ENCODE peak calls at places on chromosomes 1 and 21, in six cellular contexts. E is stomach, L is sigmoid colon, A is K562, N is GM12878, D is suprapubic skin. O is an unnamed sample. For H3K9me3, the result is how much of the 10 kb centered on the place peaks cover.

GRCh38 chr1:21508580-21509350 is 458 bp upstream of the ALPL start:
- DNase-seq in L (no peak), E (peak), N (no peak), D (no peak), A (peak), O (no peak)

GRCh38 chr1:228830185-228830953 is 95.1 kb downstream of the RHOU start:
- DNase-seq in N (no peak), A (no peak), L (peak), D (no peak), E (peak), O (no peak)

GRCh38 chr1:29675481-29676263 is 439.4 kb downstream of the PTPRU start:
- DNase-seq in E (peak), N (no peak), L (no peak), A (no peak), D (peak), O (peak)

GRCh38 chr1:43454270-43455011 is 710 bp upstream of the HYI start:
- DNase-seq in A (peak), L (peak), N (peak), E (peak), D (peak), O (peak)

GRCh38 chr1:55476445-55477015 is 261.4 kb upstream of the USP24 start:
- DNase-seq in L (no peak), A (no peak), D (no peak), N (no peak), E (no peak), O (no peak)

GRCh38 chr1:111214086-111214801 is 13.3 kb upstream of the CHI3L2 start:
- DNase-seq in A (no peak), E (no peak), L (no peak), D (no peak), N (peak), O (peak)

GRCh38 chr1:217617120-217617519 is 13.8 kb downstream of the GPATCH2 start:
- DNase-seq in L (no peak), E (no peak), D (no peak), A (no peak), N (no peak), O (no peak)

GRCh38 chr1:9331558-9332346 is 39.1 kb downstream of the SPSB1 start:
- DNase-seq in D (no peak), A (no peak), E (no peak), L (no peak), N (no peak), O (no peak)

GRCh38 chr1:198416276-198416675 is 124.2 kb downstream of the ATP6V1G3 start:
- DNase-seq in A (no peak), D (no peak), L (no peak), N (no peak), E (no peak), O (no peak)

GRCh38 chr1:166908942-166909341 is 32.9 kb upstream of the TADA1 start:
- DNase-seq in D (no peak), L (no peak), A (no peak), E (no peak), N (no peak), O (no peak)

GRCh38 chr1:242523282-242523967 is 1.1 kb downstream of the PLD5 start:
- DNase-seq in D (no peak), L (no peak), E (no peak), A (no peak), N (no peak), O (no peak)

GRCh38 chr1:27153549-27153886 is 1.4 kb downstream of the SLC9A1 start:
- DNase-seq in N (no peak), A (no peak), E (no peak), D (no peak), L (no peak), O (no peak)

GRCh38 chr1:50109647-50110075 is 941 bp downstream of the ELAVL4 start:
- DNase-seq in E (no peak), N (no peak), D (no peak), A (no peak), L (no peak), O (no peak)

GRCh38 chr1:236348071-236348470 is 46.0 kb upstream of the EDARADD start:
- DNase-seq in N (no peak), D (no peak), E (no peak), L (no peak), A (no peak), O (peak)

GRCh38 chr1:97433520-97434175 is 487.2 kb downstream of the DPYD start:
- DNase-seq in N (no peak), L (no peak), E (no peak), D (no peak), A (no peak), O (no peak)

GRCh38 chr1:71698186-71698585 is 584.2 kb downstream of the NEGR1 start:
- DNase-seq in L (no peak), A (no peak), N (no peak), D (no peak), E (no peak), O (no peak)

GRCh38 chr1:53678948-53679825 is 59.8 kb downstream of the GLIS1 start:
- DNase-seq in D (no peak), N (no peak), E (no peak), L (no peak), A (no peak), O (no peak)
- TF ChIP-seq POLR2AphosphoS5 in D (no peak), N (no peak), E (no peak), L (no peak), A (no peak), O (peak)

DNA sequence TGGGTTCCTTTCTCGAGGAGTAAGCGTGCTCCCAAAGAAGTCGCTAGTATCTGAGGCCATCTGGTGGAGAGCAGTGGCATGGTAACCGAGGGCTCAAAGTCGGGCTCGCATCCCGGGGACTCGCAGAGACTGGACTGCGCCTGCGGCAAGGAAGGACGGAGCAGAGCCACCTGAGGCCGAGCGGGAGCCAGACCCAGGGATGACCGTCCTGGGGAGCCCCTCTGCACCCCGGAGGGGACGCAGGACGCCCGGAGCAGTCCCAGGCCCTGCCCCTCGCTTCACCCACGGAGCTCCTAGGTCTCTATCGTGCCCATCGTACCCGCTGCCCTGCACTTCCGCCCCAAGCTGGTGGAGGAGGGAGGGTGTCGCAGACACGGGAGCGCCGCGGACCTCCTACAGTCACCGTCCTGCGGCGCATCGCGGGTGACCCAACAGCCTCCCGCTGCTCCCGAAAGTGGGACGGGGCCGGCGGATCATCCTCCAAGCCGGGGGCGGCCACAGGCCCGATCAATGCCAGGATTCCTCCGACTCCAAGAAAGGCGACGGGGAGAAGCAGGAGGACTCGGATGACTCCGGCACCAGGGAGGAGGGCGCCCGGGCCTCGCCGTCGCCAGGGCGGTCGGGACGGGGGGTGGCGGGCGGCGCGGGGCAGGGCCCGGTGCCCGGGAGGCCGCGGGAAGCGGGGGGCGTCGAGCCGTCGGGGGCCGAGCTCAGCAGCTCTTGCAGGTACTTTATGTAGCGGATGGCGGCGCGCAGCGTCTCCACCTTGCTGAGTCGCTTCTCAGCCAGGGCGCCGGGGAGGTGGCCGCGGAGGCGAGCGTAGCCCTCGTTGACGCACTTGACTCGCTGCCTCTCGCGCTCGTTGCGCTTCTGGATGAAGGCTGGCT is 2.3 kb upstream of the CACNA1S start:
- DNase-seq in L (peak), D (peak), A (peak), E (peak), N (peak), O (peak)
- TF ChIP-seq POLR2A in L (no peak), D (no peak), A (no peak), E (no peak), N (no peak), O (no peak)

GRCh38 chr21:27246741-27247140 is 279.9 kb upstream of the ADAMTS5 start:
- DNase-seq in E (no peak), L (no peak), A (no peak), N (no peak), D (no peak), O (no peak)

GRCh38 chr21:27240901-27241300 is 274.0 kb upstream of the ADAMTS5 start:
- DNase-seq in A (no peak), D (no peak), L (no peak), E (no peak), N (no peak), O (no peak)

GRCh38 chr21:27244356-27244755 is 277.5 kb upstream of the ADAMTS5 start:
- DNase-seq in E (no peak), D (no peak), N (no peak), A (no peak), L (no peak), O (no peak)

GRCh38 chr21:27248791-27249190 is 281.9 kb upstream of the ADAMTS5 start:
- DNase-seq in D (no peak), A (no peak), L (no peak), E (no peak), N (no peak), O (no peak)

GRCh38 chr21:27244796-27245195 is 277.9 kb upstream of the ADAMTS5 start:
- DNase-seq in E (no peak), N (no peak), D (no peak), L (no peak), A (no peak), O (no peak)
- H3K9me3 ChIP-seq in E (under half), N (under half), D (under half), L (under half), A (under half), O (under half)

GRCh38 chr1:39105061-39105840 is 79.1 kb downstream of the NDUFS5 start:
- DNase-seq in D (peak), L (peak), A (peak), E (peak), N (no peak), O (no peak)
- TF ChIP-seq POLR2AphosphoS5 in D (no peak), L (no peak), A (peak), E (no peak), N (no peak), O (no peak)

DNA sequence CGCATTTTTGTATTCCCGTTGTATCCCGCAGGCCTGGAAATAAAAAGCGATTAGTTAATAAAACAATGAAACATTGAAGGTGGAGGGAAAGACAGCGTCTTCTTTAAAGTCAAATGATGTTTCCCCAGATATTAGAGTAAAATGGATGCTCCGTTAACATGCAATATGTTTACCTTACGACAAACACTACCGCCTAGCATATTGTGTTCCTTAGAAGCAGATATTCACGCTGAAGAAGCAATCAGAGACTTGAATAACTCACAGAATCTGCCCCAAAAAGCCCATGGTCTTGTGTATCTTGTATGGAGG is 583 bp upstream of the B4GALT3 start:
- DNase-seq in D (no peak), E (no peak), A (no peak), N (no peak), L (no peak), O (no peak)
- TF ChIP-seq POLR2A in D (no peak), E (no peak), A (no peak), N (no peak), L (no peak), O (no peak)

GRCh38 chr1:152679454-152679853 is 4.4 kb downstream of the LCE2C start:
- DNase-seq in A (no peak), N (no peak), D (no peak), E (no peak), L (no peak), O (no peak)
- H3K9me3 ChIP-seq in A (under half), N (under half), D (under half), E (under half), L (under half), O (under half)

GRCh38 chr1:87629673-87630072 is 301.0 kb downstream of the LMO4 start:
- DNase-seq in D (no peak), A (no peak), N (no peak), L (no peak), E (no peak), O (no peak)
- TF ChIP-seq POLR2AphosphoS5 in D (no peak), A (no peak), N (no peak), L (no peak), E (no peak), O (no peak)

GRCh38 chr1:113904674-113905434 is at the start of the genes AP4B1 and DCLRE1B:
- DNase-seq in A (peak), D (peak), E (peak), N (peak), L (peak), O (peak)
- TF ChIP-seq POLR2A in A (peak), D (no peak), E (no peak), N (peak), L (peak), O (peak)

GRCh38 chr1:5743435-5744095 is 248.7 kb downstream of the NPHP4 start:
- DNase-seq in L (peak), A (no peak), D (no peak), N (no peak), E (no peak), O (no peak)

GRCh38 chr1:5745776-5746610 is 246.2 kb downstream of the NPHP4 start:
- DNase-seq in N (no peak), L (peak), A (peak), E (peak), D (no peak), O (no peak)

GRCh38 chr1:5744342-5744741 is 247.9 kb downstream of the NPHP4 start:
- DNase-seq in E (no peak), D (no peak), N (no peak), L (peak), A (no peak), O (no peak)

GRCh38 chr1:5746611-5747427 is 245.4 kb downstream of the NPHP4 start:
- DNase-seq in N (no peak), D (no peak), L (peak), A (no peak), E (peak), O (no peak)

GRCh38 chr1:5744911-5745431 is 247.3 kb downstream of the NPHP4 start:
- DNase-seq in E (peak), A (no peak), L (peak), N (no peak), D (no peak), O (no peak)
- H3K9me3 ChIP-seq in E (under half), A (under half), L (under half), N (under half), D (under half), O (under half)

DNA sequence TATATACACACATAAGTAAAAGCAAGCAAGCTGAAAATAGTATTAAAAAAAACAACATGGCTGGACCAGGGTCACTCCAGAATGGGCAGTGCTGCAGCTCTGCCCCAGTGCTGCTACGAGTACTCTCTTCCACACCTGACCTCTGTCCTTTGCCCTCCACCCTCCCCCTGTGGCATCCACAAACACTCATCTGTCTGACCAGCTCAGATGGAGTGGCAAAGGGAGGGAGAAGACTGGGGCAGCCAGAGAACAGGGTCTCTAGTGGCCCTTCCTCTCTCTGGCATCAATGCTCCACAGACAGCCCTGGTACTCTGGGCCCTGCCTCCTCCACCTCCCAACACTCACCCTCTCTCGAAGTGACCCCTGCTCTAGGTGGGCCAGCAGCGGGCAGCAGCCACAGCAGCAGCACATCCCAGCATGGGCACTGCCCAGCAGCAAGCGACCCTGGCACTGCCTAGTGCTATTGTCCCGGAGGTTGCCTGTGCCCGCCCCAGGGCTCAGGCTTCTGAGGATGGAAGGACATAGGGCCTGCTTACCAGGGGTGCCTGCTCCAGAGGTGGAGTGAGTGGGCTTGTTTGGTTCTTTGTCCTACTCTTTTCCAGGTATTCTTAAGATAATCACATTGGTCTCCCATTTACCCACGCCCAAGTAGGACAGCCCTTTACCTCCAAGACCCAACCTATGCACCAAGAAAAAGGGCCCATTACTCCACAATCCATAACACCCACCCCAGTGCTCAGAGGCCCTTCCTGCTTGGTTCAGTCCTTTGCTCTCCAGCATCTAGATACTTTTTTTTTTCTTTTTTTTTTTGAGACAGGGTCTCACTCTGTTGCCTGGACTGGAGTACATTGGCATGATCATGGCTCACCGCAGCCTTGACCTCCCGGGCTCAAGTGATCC is 6.2 kb downstream of the ARHGEF2 start:
- DNase-seq in A (no peak), E (no peak), D (no peak), N (no peak), L (no peak), O (no peak)
- TF ChIP-seq POLR2AphosphoS5 in A (no peak), E (no peak), D (no peak), N (no peak), L (no peak), O (no peak)